ENCODE peak calls at places on chromosomes 16 and 17, in nine cellular contexts. A, P, L, U, F, C, D, W and O are unnamed samples.

GRCh38 chr17:44350733-44351226 is 5.7 kb downstream of the GRN start:
- DNase-seq in U (no peak), L (peak), F (peak), W (peak), C (peak), P (peak), A (peak), D (peak), O (peak)

GRCh38 chr17:47802341-47803022 is 19.1 kb downstream of the OSBPL7 start:
- DNase-seq in P (peak), U (peak), D (peak), A (peak), L (peak), W (peak), F (peak), C (peak), O (no peak)

GRCh38 chr16:68893710-68894705 is 50.7 kb downstream of the TANGO6 start:
- DNase-seq in U (no peak), W (peak), P (no peak), F (no peak), L (no peak), A (no peak), D (peak), C (peak), O (no peak)

GRCh38 chr17:2943971-2944370 is 119.4 kb downstream of the OR1D5 start:
- DNase-seq in W (no peak), L (no peak), D (peak), A (peak), C (no peak), F (no peak), P (no peak), U (no peak), O (no peak)

GRCh38 chr17:31654936-31655335 is 204.1 kb downstream of the COPRS start:
- DNase-seq in C (peak), A (peak), U (no peak), W (peak), P (no peak), L (no peak), F (no peak), D (no peak), O (no peak)

GRCh38 chr16:12439443-12440232 is 364.0 kb downstream of the CPPED1 start:
- DNase-seq in P (no peak), D (no peak), U (no peak), A (no peak), F (no peak), L (no peak), W (no peak), C (no peak), O (no peak)

GRCh38 chr16:64008131-64008530 is 1113.7 kb downstream of the CDH11 start:
- DNase-seq in L (no peak), W (peak), U (no peak), A (no peak), D (no peak), P (no peak), C (no peak), F (no peak), O (no peak)

GRCh38 chr16:24853830-24854229 is 8.1 kb downstream of the SLC5A11 start:
- DNase-seq in D (peak), P (no peak), C (peak), F (no peak), W (peak), A (no peak), U (no peak), L (no peak), O (peak)

GRCh38 chr17:7004398-7005253 is 7.8 kb upstream of the RNASEK start:
- DNase-seq in A (peak), L (no peak), U (no peak), C (peak), W (peak), P (no peak), F (no peak), D (peak), O (peak)

GRCh38 chr17:64538508-64539120 is 31.8 kb downstream of the CEP95 start:
- DNase-seq in D (no peak), A (no peak), P (no peak), F (no peak), C (no peak), W (peak), L (no peak), U (no peak), O (no peak)

GRCh38 chr17:17129466-17129865 is 76.7 kb downstream of the PLD6 start:
- DNase-seq in W (no peak), F (no peak), L (no peak), D (no peak), C (no peak), P (no peak), U (no peak), A (no peak), O (peak)